ENCODE peak calls at places on chromosomes 13 and 19, in six cellular contexts. One of them, this sample, is unnamed.

GRCh38 chr13:35566340-35566739 is 89.9 kb upstream of the MAB21L1 start:
- DNase-seq in mucosa of descending colon: no peak
- DNase-seq in heart right ventricle: no peak
- DNase-seq in thoracic aorta: no peak
- DNase-seq in CD8-positive, alpha-beta T cell: peak; percentile 11
- DNase-seq in PC-3: no peak
- DNase-seq in this sample: no peak

GRCh38 chr13:94765814-94766213 is 53.5 kb upstream of the SOX21 start:
- DNase-seq in CD8-positive, alpha-beta T cell: no peak
- DNase-seq in PC-3: no peak
- DNase-seq in mucosa of descending colon: no peak
- DNase-seq in thoracic aorta: no peak
- DNase-seq in heart right ventricle: no peak
- DNase-seq in this sample: no peak

GRCh38 chr13:53066411-53066810 is 37.8 kb downstream of the OLFM4 start:
- DNase-seq in mucosa of descending colon: no peak
- DNase-seq in PC-3: no peak
- DNase-seq in CD8-positive, alpha-beta T cell: no peak
- DNase-seq in heart right ventricle: no peak
- DNase-seq in thoracic aorta: no peak
- DNase-seq in this sample: no peak

GRCh38 chr19:38227272-38228004 is 3.4 kb upstream of the DPF1 start:
- DNase-seq in mucosa of descending colon: no peak
- DNase-seq in PC-3: no peak
- DNase-seq in heart right ventricle: no peak
- DNase-seq in thoracic aorta: no peak
- DNase-seq in CD8-positive, alpha-beta T cell: no peak
- DNase-seq in this sample: no peak

GRCh38 chr13:80363890-80364503 is 23.1 kb upstream of the SPRY2 start:
- DNase-seq in heart right ventricle: no peak
- DNase-seq in mucosa of descending colon: no peak
- DNase-seq in CD8-positive, alpha-beta T cell: no peak
- DNase-seq in thoracic aorta: no peak
- DNase-seq in PC-3: peak; percentile 49
- DNase-seq in this sample: no peak

GRCh38 chr19:13164370-13165090 is 14.3 kb downstream of the IER2 start:
- DNase-seq in thoracic aorta: no peak
- DNase-seq in heart right ventricle: peak; percentile 79
- DNase-seq in PC-3: peak; percentile 75
- DNase-seq in CD8-positive, alpha-beta T cell: peak; percentile 47
- DNase-seq in mucosa of descending colon: peak; percentile 84
- DNase-seq in this sample: peak; percentile 74

GRCh38 chr19:6720369-6721112 is at the start of gene C3:
- DNase-seq in PC-3: no peak
- DNase-seq in thoracic aorta: no peak
- DNase-seq in CD8-positive, alpha-beta T cell: no peak
- DNase-seq in mucosa of descending colon: peak; percentile 57
- DNase-seq in heart right ventricle: no peak
- DNase-seq in this sample: no peak

GRCh38 chr13:102584423-102584822 is 12.4 kb upstream of the TPP2 start:
- DNase-seq in heart right ventricle: no peak
- DNase-seq in mucosa of descending colon: no peak
- DNase-seq in CD8-positive, alpha-beta T cell: no peak
- DNase-seq in thoracic aorta: no peak
- DNase-seq in PC-3: no peak
- DNase-seq in this sample: no peak

GRCh38 chr19:49552749-49553148 is 24.9 kb downstream of the RCN3 start:
- DNase-seq in heart right ventricle: no peak
- DNase-seq in thoracic aorta: no peak
- DNase-seq in PC-3: no peak
- DNase-seq in CD8-positive, alpha-beta T cell: peak; percentile 36
- DNase-seq in mucosa of descending colon: no peak
- DNase-seq in this sample: no peak

GRCh38 chr13:84816567-84817133 is 934.4 kb upstream of the SLITRK1 start:
- DNase-seq in PC-3: no peak
- DNase-seq in heart right ventricle: no peak
- DNase-seq in mucosa of descending colon: no peak
- DNase-seq in CD8-positive, alpha-beta T cell: no peak
- DNase-seq in thoracic aorta: no peak
- DNase-seq in this sample: no peak

GRCh38 chr13:27367570-27367969 is 56.8 kb upstream of the GTF3A start:
- DNase-seq in PC-3: peak; percentile 12
- DNase-seq in heart right ventricle: no peak
- DNase-seq in thoracic aorta: no peak
- DNase-seq in CD8-positive, alpha-beta T cell: no peak
- DNase-seq in mucosa of descending colon: no peak
- DNase-seq in this sample: no peak

GRCh38 chr19:28509079-28509895 is 703.7 kb downstream of the UQCRFS1 start:
- DNase-seq in PC-3: no peak
- DNase-seq in mucosa of descending colon: no peak
- DNase-seq in heart right ventricle: no peak
- DNase-seq in thoracic aorta: no peak
- DNase-seq in CD8-positive, alpha-beta T cell: no peak
- DNase-seq in this sample: no peak

GRCh38 chr19:34468400-34468799 is 13.2 kb upstream of the WTIP start:
- DNase-seq in CD8-positive, alpha-beta T cell: no peak
- DNase-seq in mucosa of descending colon: no peak
- DNase-seq in heart right ventricle: no peak
- DNase-seq in thoracic aorta: no peak
- DNase-seq in PC-3: no peak
- DNase-seq in this sample: no peak

GRCh38 chr13:107803822-107804495 is 411.4 kb downstream of the LIG4 start:
- DNase-seq in thoracic aorta: no peak
- DNase-seq in PC-3: no peak
- DNase-seq in mucosa of descending colon: no peak
- DNase-seq in heart right ventricle: no peak
- DNase-seq in CD8-positive, alpha-beta T cell: no peak
- DNase-seq in this sample: no peak

GRCh38 chr19:932647-933552 is 7.1 kb downstream of the ARID3A start:
- DNase-seq in heart right ventricle: peak; percentile 81
- DNase-seq in thoracic aorta: no peak
- DNase-seq in mucosa of descending colon: no peak
- DNase-seq in PC-3: no peak
- DNase-seq in CD8-positive, alpha-beta T cell: peak; percentile 53
- DNase-seq in this sample: peak; percentile 56

GRCh38 chr19:3667037-3667638 is 33.1 kb downstream of the PIP5K1C start:
- DNase-seq in heart right ventricle: no peak
- DNase-seq in mucosa of descending colon: no peak
- DNase-seq in PC-3: no peak
- DNase-seq in thoracic aorta: no peak
- DNase-seq in CD8-positive, alpha-beta T cell: no peak
- DNase-seq in this sample: no peak

GRCh38 chr19:38023245-38023644 is 116.2 kb downstream of the SIPA1L3 start:
- DNase-seq in thoracic aorta: no peak
- DNase-seq in CD8-positive, alpha-beta T cell: no peak
- DNase-seq in PC-3: no peak
- DNase-seq in mucosa of descending colon: no peak
- DNase-seq in heart right ventricle: no peak
- DNase-seq in this sample: no peak

DNA sequence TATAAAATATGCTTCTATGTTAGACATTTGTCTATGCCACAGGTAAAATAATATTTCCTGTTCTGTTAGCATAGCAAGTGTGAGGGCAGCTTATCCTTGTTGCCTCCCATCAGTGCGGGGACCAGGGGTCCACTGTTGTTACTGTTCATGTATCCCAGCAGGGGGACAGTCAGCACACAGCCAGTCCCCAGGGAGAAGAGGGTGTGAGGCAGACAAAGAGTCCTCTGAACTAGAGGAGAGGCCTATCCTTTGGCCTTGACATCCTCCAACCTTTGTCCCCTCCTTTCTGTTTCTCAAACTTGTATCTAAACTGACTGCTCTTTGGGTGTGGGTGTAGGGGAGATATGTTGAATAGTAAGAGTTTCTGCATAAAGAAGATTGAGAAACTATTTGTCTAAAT is 2.9 kb upstream of the GPR18 start:
- DNase-seq in thoracic aorta: no peak
- DNase-seq in heart right ventricle: no peak
- DNase-seq in mucosa of descending colon: no peak
- DNase-seq in CD8-positive, alpha-beta T cell: no peak
- DNase-seq in PC-3: no peak
- DNase-seq in this sample: no peak
- H3K4me1 ChIP-seq in thoracic aorta: peaks cover 4% of the 10 kb centered on the region
- H3K4me1 ChIP-seq in heart right ventricle: peaks cover 26% of the 10 kb centered on the region
- H3K4me1 ChIP-seq in mucosa of descending colon: no peaks in the 10 kb centered on the region
- H3K4me1 ChIP-seq in CD8-positive, alpha-beta T cell: peaks cover 63% of the 10 kb centered on the region
- H3K4me1 ChIP-seq in PC-3: no peaks in the 10 kb centered on the region
- H3K4me1 ChIP-seq in this sample: peaks cover 20% of the 10 kb centered on the region

DNA sequence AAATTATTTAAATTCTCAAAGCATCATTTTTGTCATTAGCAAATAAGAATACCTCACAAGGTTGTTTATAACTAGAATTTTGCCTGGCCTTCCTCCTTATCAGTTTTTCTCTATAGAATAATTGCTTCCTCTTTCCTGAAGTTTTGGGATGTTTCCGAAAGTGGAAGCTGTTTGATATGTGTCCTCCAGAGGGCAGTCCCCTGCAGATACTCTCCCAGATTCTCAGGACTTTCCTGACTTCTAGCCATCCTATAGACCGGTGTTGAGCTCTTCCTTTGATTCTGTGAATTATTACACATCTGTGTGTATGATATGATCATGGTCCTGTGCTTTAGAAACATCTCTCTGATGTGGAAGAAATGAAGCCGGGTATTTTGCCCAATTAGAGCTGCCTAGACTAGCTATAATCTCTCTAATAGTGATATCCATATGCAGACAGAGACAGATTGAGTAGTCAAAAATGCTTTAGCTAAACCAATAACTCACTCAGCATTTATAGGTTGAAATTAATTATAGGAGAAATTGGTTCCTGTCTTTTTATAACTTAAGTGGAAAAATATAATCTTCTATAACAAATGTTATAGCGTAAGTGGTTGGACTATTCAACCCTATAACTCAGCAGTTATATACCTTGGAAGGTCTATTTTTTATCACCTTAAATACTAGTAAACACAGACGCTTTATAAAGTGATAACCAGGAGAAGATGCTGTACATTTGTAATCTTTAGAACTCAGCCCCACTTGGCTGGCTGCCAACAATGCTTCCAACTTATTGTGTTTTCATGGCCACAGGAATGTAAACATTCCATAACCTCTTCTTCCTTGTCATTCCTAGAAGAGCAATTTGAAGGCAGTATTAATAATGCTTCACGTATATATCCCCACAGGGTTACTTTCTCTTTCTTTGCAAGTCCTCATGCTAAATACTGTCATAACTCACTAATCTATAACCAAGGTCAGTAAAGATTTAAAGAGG is 201.0 kb upstream of the RXFP2 start:
- DNase-seq in thoracic aorta: no peak
- DNase-seq in heart right ventricle: no peak
- DNase-seq in CD8-positive, alpha-beta T cell: no peak
- DNase-seq in mucosa of descending colon: no peak
- DNase-seq in PC-3: peak; percentile 59
- DNase-seq in this sample: no peak
- TF ChIP-seq CTCF in thoracic aorta: peak; percentile 31
- TF ChIP-seq CTCF in heart right ventricle: no peak
- TF ChIP-seq CTCF in CD8-positive, alpha-beta T cell: no peak
- TF ChIP-seq CTCF in mucosa of descending colon: no peak
- TF ChIP-seq CTCF in PC-3: peak; percentile 64
- TF ChIP-seq CTCF in this sample: peak; percentile 40

DNA sequence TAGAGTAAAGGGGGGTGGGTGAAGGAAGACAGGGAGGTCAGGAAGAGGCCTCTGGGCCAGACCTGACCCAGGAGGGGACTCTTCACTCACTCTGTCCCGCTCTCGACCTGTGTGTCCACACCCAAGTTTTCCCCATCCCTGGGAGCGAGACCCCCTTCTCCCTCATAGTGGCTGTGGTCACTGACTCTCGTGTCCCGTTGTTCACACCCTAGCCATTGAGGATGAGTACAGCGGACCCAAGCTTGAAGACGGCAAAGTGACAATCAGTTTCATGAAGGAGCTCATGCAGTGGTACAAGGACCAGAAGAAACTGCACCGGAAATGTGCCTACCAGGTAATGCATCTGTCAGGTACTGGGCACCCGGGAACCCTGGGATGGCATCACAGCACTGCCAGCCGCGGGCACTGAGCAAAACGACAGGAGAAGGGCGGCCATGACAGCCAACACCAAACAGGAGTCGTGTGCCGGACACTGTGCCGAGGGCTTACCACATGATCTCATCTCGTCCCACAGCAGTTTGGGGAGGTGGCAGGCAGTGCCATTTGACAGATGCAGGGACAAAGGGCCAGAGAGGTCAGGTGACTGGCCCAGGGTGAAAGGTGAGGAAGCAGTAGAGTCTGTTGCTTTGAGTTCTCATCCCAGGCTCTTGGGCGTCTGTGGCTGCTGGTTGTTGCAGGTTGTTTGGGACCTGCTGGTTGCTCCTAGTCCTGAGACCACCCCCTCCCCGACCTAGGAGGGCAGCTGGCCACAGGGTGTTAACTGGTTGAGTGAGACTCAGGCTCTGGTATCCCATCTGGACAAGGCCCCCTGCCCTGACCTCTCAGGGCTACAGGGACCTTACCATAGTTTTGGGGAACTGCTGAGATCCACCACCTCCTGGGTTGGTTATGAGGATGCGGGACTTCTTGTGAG is 29.6 kb downstream of the PPP5C start:
- DNase-seq in heart right ventricle: no peak
- DNase-seq in mucosa of descending colon: no peak
- DNase-seq in thoracic aorta: no peak
- DNase-seq in CD8-positive, alpha-beta T cell: no peak
- DNase-seq in PC-3: no peak
- DNase-seq in this sample: no peak
- H3K4me1 ChIP-seq in heart right ventricle: peaks cover 64% of the 10 kb centered on the region
- H3K4me1 ChIP-seq in mucosa of descending colon: peaks cover 21% of the 10 kb centered on the region
- H3K4me1 ChIP-seq in thoracic aorta: peaks cover 35% of the 10 kb centered on the region
- H3K4me1 ChIP-seq in CD8-positive, alpha-beta T cell: peaks cover 10% of the 10 kb centered on the region
- H3K4me1 ChIP-seq in PC-3: peaks cover 41% of the 10 kb centered on the region
- H3K4me1 ChIP-seq in this sample: no peaks in the 10 kb centered on the region

GRCh38 chr13:76823969-76824368 is 62.2 kb downstream of the KCTD12 start:
- DNase-seq in PC-3: no peak
- DNase-seq in mucosa of descending colon: no peak
- DNase-seq in heart right ventricle: no peak
- DNase-seq in CD8-positive, alpha-beta T cell: no peak
- DNase-seq in thoracic aorta: no peak
- DNase-seq in this sample: no peak

GRCh38 chr13:76826527-76826926 is 59.7 kb downstream of the KCTD12 start:
- DNase-seq in heart right ventricle: no peak
- DNase-seq in CD8-positive, alpha-beta T cell: no peak
- DNase-seq in PC-3: no peak
- DNase-seq in mucosa of descending colon: no peak
- DNase-seq in thoracic aorta: no peak
- DNase-seq in this sample: no peak

GRCh38 chr13:76820759-76821158 is 65.4 kb downstream of the KCTD12 start:
- DNase-seq in mucosa of descending colon: no peak
- DNase-seq in heart right ventricle: peak; percentile 40
- DNase-seq in thoracic aorta: no peak
- DNase-seq in PC-3: no peak
- DNase-seq in CD8-positive, alpha-beta T cell: no peak
- DNase-seq in this sample: no peak

GRCh38 chr13:76825415-76825814 is 60.8 kb downstream of the KCTD12 start:
- DNase-seq in PC-3: no peak
- DNase-seq in mucosa of descending colon: no peak
- DNase-seq in CD8-positive, alpha-beta T cell: no peak
- DNase-seq in thoracic aorta: no peak
- DNase-seq in heart right ventricle: no peak
- DNase-seq in this sample: no peak

GRCh38 chr13:76822691-76823267 is 63.4 kb downstream of the KCTD12 start:
- DNase-seq in heart right ventricle: no peak
- DNase-seq in thoracic aorta: no peak
- DNase-seq in mucosa of descending colon: no peak
- DNase-seq in CD8-positive, alpha-beta T cell: no peak
- DNase-seq in PC-3: peak; percentile 53
- DNase-seq in this sample: no peak
- TF ChIP-seq CTCF in heart right ventricle: no peak
- TF ChIP-seq CTCF in thoracic aorta: peak; percentile 24
- TF ChIP-seq CTCF in mucosa of descending colon: peak; percentile 6
- TF ChIP-seq CTCF in CD8-positive, alpha-beta T cell: no peak
- TF ChIP-seq CTCF in PC-3: peak; percentile 47
- TF ChIP-seq CTCF in this sample: no peak

This sample was measured in Peyer's patch.